ENCODE peak calls at places on chromosomes 7 and 10, in four cellular contexts. D, E, L and F are unnamed samples.

GRCh38 chr7:102415685-102416225 is 17.6 kb upstream of the ORAI2 start:
- DNase-seq in D (peak; percentile 70), E (no peak), L (no peak), F (no peak)

GRCh38 chr7:152674860-152675760 is 831 bp downstream of the XRCC2 start:
- DNase-seq in D (no peak), E (no peak), L (peak; percentile 67), F (no peak)

GRCh38 chr7:82678716-82679115 is 235.1 kb upstream of the CACNA2D1 start:
- DNase-seq in D (no peak), E (no peak), L (no peak), F (no peak)

GRCh38 chr7:40887099-40887498 is 752.3 kb downstream of the SUGCT start:
- DNase-seq in D (no peak), E (no peak), L (peak; percentile 71), F (no peak)

GRCh38 chr7:45592230-45592991 is 18.2 kb downstream of the ADCY1 start:
- DNase-seq in D (no peak), E (peak; percentile 42), L (no peak), F (peak; percentile 81)

GRCh38 chr7:158388072-158388471 is 199.6 kb downstream of the PTPRN2 start:
- DNase-seq in D (no peak), E (no peak), L (no peak), F (no peak)

GRCh38 chr10:57849726-57850357 is 417.9 kb downstream of the IPMK start:
- DNase-seq in D (no peak), E (no peak), L (peak; percentile 28), F (no peak)

GRCh38 chr10:3807928-3808496 is 23.0 kb upstream of the KLF6 start:
- DNase-seq in D (no peak), E (no peak), L (no peak), F (no peak)

GRCh38 chr7:96447109-96447645 is 125.3 kb upstream of the SLC25A13 start:
- DNase-seq in D (no peak), E (no peak), L (no peak), F (no peak)

GRCh38 chr10:98488669-98489430 is 42.1 kb upstream of the HPS1 start:
- DNase-seq in D (no peak), E (no peak), L (no peak), F (no peak)

GRCh38 chr10:87589653-87590052 is 70.0 kb upstream of the PAPSS2 start:
- DNase-seq in D (no peak), E (no peak), L (no peak), F (no peak)

GRCh38 chr7:55130554-55131198 is 111.9 kb downstream of the EGFR start:
- DNase-seq in D (no peak), E (no peak), L (peak; percentile 92), F (no peak)

GRCh38 chr7:94414481-94414880 is 19.8 kb downstream of the COL1A2 start:
- DNase-seq in D (no peak), E (no peak), L (peak; percentile 70), F (no peak)

GRCh38 chr7:84354866-84355265 is 160.3 kb upstream of the SEMA3A start:
- DNase-seq in D (no peak), E (no peak), L (no peak), F (no peak)

GRCh38 chr7:81013036-81013435 is 94.2 kb upstream of the SEMA3C start:
- DNase-seq in D (no peak), E (no peak), L (peak; percentile 72), F (no peak)

GRCh38 chr7:121504478-121504877 is 108.4 kb upstream of the FAM3C start:
- DNase-seq in D (no peak), E (peak; percentile 59), L (peak; percentile 72), F (no peak)

GRCh38 chr10:84613336-84614021 is 285.1 kb downstream of the CCSER2 start:
- DNase-seq in D (no peak), E (no peak), L (no peak), F (peak; percentile 69)

GRCh38 chr10:17375936-17376584 is 78.3 kb downstream of the ST8SIA6 start:
- DNase-seq in D (peak; percentile 3), E (no peak), L (no peak), F (no peak)

GRCh38 chr10:103618575-103619423 is 125.3 kb downstream of the NEURL1 start:
- DNase-seq in D (no peak), E (peak; percentile 85), L (peak; percentile 82), F (no peak)

DNA sequence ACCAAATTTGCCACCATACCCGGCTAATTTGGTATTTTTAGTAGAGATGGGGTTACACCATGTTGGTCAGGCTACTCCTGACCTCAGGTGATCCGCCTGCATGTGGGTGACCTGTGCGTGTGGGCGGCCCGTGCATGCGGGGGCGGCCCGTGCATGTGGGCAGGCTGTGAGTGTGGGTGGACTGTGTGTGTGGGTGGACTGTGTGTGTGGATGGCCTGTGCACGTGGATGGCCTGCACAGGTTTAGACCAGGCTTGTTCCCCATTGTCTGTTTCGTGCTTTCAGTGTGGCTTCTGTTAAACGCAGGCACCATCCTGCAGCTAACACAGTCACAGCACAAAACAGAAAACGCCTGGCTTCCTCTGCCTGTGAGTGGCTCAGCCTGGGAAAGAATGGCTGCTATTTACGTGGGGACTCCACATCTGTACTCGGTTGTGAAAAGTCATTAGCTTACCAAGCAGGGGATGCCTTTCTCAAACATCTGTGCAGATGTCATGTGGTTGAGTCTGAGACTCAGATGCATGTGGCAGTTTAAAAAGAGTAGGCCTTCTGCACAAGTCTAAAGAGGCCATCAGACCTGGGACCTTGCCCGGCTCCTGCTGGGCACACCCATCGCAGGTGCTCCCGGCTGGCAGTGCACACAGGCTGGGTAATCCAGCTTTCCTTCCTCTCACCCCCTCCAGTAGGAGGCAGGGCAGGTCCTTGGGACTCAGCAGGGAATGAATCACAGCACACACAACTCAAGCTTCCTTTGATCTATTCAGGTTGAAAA is 91.6 kb downstream of the COBL start:
- DNase-seq in D (no peak), E (peak; percentile 54), L (no peak), F (peak; percentile 67)
- TF ChIP-seq CTCF in D (no peak), E (peak; percentile 38), L (no peak), F (peak; percentile 8)

DNA sequence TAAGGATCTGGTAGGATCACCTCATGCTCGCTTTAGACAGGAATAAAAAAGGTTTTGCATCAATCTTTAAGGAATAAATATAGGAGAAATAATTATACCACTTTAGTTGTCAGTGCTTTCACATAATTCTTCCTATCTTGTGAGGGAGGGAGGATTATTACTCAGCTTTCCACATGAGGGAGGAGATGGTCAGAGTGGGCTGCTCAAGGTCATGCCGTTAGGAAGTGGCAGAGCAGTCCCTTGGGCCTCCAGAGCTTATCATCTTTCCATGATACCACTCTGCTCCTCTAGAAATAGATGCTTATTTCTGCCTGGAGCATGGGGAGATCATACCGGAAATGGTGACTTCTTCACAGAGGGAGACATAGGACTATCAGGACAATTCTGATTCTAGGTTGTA is 356.9 kb downstream of the GPR158 start:
- DNase-seq in D (no peak), E (no peak), L (no peak), F (no peak)
- TF ChIP-seq CTCF in D (no peak), E (no peak), L (no peak), F (no peak)

DNA sequence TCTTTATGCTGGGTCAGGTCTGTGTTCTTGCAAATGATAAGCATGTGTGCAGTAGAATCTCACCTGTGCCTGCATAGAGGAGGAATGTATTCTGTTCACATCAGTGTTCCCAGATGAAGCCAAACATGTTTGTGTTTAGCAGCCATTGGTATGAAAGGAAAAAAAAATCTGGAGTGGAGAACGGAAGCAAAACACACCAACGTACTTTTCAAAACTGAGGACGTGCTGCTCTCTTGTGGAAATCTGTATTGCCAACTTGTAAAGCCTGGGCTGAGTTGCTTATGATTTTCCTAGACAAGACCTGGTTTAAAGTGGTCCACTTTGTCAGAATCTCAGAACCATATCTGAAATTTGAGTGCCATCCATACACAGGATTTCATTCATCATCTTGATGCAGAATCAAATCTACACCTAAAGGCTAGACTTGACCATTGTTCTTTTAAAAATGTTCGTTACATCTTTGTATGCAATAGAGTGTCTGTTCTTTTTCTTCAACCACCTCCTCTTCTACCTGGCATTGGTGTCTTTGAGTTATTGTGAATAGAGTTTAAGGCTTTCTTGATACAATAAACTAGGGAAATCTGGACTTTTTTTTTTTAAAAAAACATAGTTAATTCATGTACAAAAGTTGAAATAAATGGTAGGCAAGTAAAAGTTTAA is 367.7 kb downstream of the PHF14 start:
- DNase-seq in D (no peak), E (no peak), L (peak; percentile 54), F (no peak)
- TF ChIP-seq CTCF in D (peak; percentile 48), E (peak; percentile 66), L (peak; percentile 41), F (peak; percentile 82)

DNA sequence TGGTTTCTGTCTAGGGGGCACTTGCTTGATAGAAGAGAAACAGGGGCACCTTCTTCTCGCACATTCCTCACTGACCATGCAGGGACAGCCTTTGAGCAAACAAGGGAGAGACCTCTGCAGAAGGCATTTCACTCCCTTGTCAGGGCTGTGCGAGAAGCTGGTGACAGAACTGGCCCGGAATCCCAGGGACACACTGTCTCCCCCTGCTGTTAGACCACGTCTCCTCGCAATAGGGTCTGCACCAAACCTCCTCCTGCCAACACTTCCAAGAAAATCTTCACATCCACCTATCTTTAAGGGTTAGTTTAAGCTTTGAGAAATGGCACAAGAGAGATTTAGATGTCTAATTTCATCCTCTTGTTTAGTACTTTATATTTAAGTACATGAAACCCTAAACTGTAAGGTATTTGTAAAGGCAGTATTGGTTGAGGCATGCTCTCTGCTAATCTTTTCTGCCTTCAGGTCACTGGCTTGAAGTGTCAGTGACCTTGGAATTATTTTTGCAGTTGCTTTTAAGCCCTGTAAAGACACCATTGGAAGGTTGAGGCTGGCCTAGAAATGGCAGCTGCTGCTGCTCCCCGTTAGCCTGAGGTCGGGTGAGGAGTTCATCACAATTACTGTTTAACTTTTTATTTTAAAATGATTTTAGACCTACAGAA is 37.0 kb downstream of the RBM20 start:
- DNase-seq in D (no peak), E (no peak), L (peak; percentile 36), F (no peak)
- TF ChIP-seq CTCF in D (peak; percentile 69), E (peak; percentile 68), L (peak; percentile 81), F (peak; percentile 68)

DNA sequence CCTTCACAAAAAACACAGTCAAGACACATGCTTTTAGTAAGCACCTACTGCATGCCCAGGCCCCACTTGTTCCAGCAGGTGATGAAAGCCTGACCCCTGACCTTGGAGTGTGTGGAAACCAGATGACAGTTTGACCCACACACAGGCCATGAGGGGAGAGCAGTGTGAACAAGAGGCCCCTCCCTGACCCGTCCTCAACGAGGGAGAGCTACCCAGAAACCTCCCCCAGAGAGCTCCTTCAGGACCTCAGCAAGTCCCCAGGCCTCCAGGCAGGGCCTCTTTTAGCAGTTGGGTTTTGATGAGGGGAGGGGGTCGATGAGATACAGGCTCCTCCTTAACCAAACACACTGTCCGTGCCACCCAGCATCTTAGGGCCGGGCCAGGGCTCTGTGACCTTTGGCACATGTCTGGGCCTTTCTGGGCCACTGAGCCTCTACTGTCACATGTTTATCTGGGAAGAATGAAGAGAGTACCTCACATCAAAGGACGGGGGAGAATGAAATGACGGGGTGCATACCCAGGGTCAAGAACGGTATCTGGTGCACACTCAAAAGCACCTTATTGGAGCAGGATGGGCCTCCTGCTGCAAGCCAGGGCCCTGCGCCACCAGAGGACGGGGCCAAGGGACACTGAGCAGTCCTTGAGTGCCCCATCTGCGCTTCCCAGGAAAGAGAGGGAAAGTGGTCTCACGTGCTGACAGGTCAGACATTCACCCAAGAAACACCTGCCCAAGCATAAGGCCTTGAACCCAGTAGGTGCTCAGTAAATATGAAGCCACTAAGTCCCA is 202.6 kb upstream of the ZMIZ1 start:
- DNase-seq in D (no peak), E (no peak), L (no peak), F (peak; percentile 78)
- TF ChIP-seq CTCF in D (no peak), E (no peak), L (no peak), F (no peak)

DNA sequence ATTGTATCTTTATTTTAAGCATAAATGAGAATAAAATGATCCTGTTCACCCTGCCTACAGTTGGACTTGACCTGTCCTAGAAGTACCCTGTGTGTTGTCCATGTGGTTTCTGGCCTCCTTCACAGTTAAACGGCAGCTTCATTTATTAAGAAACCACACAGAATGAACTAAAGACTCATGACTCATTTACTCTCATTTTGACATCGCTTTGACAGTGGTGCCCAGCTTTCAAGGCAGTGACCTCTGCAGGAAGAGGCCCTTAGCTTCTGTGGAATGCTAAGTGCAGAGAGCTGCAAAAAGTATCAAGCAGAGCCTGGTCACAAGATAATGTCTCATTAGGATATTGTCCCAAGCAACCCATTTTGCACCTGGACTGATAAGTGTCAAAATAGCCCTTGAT is 93.4 kb downstream of the AVL9 start:
- DNase-seq in D (no peak), E (no peak), L (peak; percentile 83), F (no peak)
- TF ChIP-seq CTCF in D (no peak), E (no peak), L (peak; percentile 8), F (no peak)